ENCODE peak calls at places on chromosomes 4 and X, in four cellular contexts. N is IMR-90, O is endothelial cell of umbilical vein, L is K562. Q is an unnamed sample. For H3K4me1 and H3K9me1, the result is how much of the 10 kb centered on the place peaks cover.

GRCh38 chr4:113476800-113477199 is 284.7 kb downstream of the CAMK2D start:
- DNase-seq in N (peak), O (no peak), L (no peak), Q (peak)

GRCh38 chrX:110108381-110108796 is 105.5 kb downstream of the TMEM164 start:
- DNase-seq in N (peak), O (no peak), L (no peak), Q (no peak)

GRCh38 chrX:119606508-119607389 is 525 bp upstream of the NKRF start:
- DNase-seq in N (peak), O (no peak), L (no peak), Q (peak)

GRCh38 chr4:147596377-147596776 is 20.8 kb upstream of the TMEM184C start:
- DNase-seq in N (peak), O (peak), L (no peak), Q (no peak)

GRCh38 chrX:154123241-154124219 is 20.5 kb upstream of the OPN1LW start:
- DNase-seq in N (no peak), O (peak), L (peak), Q (no peak)

GRCh38 chr4:132991111-132991510 is 158.0 kb upstream of the PCDH10 start:
- DNase-seq in N (no peak), O (peak), L (no peak), Q (no peak)

GRCh38 chr4:48603366-48604003 is 113.4 kb downstream of the ZAR1 start:
- DNase-seq in N (no peak), O (no peak), L (no peak), Q (no peak)

GRCh38 chr4:173937871-173938270 is 345.6 kb downstream of the FBXO8 start:
- DNase-seq in N (no peak), O (no peak), L (no peak), Q (no peak)

GRCh38 chr4:176548571-176548970 is 228.8 kb downstream of the SPCS3 start:
- DNase-seq in N (peak), O (no peak), L (no peak), Q (no peak)

GRCh38 chrX:15416133-15416993 is 32.1 kb upstream of the VEGFD start:
- DNase-seq in N (no peak), O (no peak), L (no peak), Q (no peak)

GRCh38 chr4:159021597-159022385 is 81.1 kb upstream of the RAPGEF2 start:
- DNase-seq in N (no peak), O (no peak), L (no peak), Q (no peak)

GRCh38 chr4:142282870-142283431 is 563.1 kb downstream of the INPP4B start:
- DNase-seq in N (no peak), O (peak), L (no peak), Q (no peak)

GRCh38 chr4:78656968-78657445 is 105.4 kb downstream of the ANXA3 start:
- DNase-seq in N (no peak), O (peak), L (peak), Q (no peak)

GRCh38 chr4:27714073-27714472 is 853.4 kb downstream of the STIM2 start:
- DNase-seq in N (peak), O (no peak), L (no peak), Q (no peak)

GRCh38 chr4:127959794-127960193 is 5.2 kb downstream of the MFSD8 start:
- DNase-seq in N (peak), O (no peak), L (no peak), Q (no peak)

GRCh38 chr4:118981171-118981838 is 92.7 kb downstream of the SYNPO2 start:
- DNase-seq in N (peak), O (no peak), L (no peak), Q (no peak)

GRCh38 chr4:32485976-32486375 is 1765.8 kb downstream of the PCDH7 start:
- DNase-seq in N (no peak), O (no peak), L (no peak), Q (no peak)

GRCh38 chrX:123361371-123361770 is 177.3 kb downstream of the GRIA3 start:
- DNase-seq in N (no peak), O (no peak), L (no peak), Q (no peak)

GRCh38 chr4:48093949-48094550 is 40.0 kb downstream of the TXK start:
- DNase-seq in N (peak), O (peak), L (no peak), Q (peak)

GRCh38 chr4:20354120-20354519 is 102.4 kb downstream of the SLIT2 start:
- DNase-seq in N (no peak), O (no peak), L (no peak), Q (no peak)

GRCh38 chr4:123064390-123064789 is 142.0 kb upstream of the NUDT6 start:
- DNase-seq in N (peak), O (no peak), L (no peak), Q (peak)

GRCh38 chr4:182082910-182083309 is 160.3 kb upstream of the TENM3 start:
- DNase-seq in N (no peak), O (no peak), L (no peak), Q (no peak)

GRCh38 chrX:23334871-23335599 is 386 bp downstream of the PTCHD1 start:
- DNase-seq in N (no peak), O (no peak), L (no peak), Q (no peak)

GRCh38 chrX:12950851-12951589 is 23.9 kb upstream of the TMSB4X start:
- DNase-seq in N (no peak), O (no peak), L (peak), Q (no peak)

GRCh38 chr4:7212101-7212674 is 19.9 kb downstream of the SORCS2 start:
- DNase-seq in N (no peak), O (no peak), L (no peak), Q (no peak)

GRCh38 chrX:65635371-65635770 is 32.1 kb upstream of the MSN start:
- DNase-seq in N (no peak), O (no peak), L (no peak), Q (no peak)

GRCh38 chr4:21765810-21766407 is 182.7 kb downstream of the KCNIP4 start:
- DNase-seq in N (peak), O (peak), L (peak), Q (peak)

DNA sequence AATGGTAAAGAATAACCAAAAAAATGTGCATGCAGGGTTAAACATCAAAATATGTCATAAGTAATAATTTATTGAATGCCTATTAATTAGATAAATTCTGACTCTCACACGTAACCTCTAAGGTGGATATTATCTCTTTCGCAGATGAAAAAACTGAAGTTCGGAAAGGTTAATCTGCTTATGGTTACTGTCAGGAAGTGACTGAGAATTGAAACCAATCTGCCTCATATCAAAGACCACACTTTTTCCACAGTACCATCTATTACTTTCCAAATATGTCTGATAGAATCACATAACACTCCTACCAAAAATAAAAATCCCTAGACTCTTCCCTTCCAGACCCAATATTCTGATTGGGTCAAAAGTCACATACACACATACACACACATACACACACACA is 6.2 kb downstream of the CHIC2 start:
- DNase-seq in N (no peak), O (no peak), L (no peak), Q (no peak)
- H3K4me1 ChIP-seq in N (under half), O (under half), L (under half), Q (under half)

GRCh38 chr4:167020410-167020809 is 213.9 kb downstream of the SPOCK3 start:
- DNase-seq in N (no peak), O (peak), L (no peak), Q (no peak)

GRCh38 chr4:167014944-167015343 is 219.3 kb downstream of the SPOCK3 start:
- DNase-seq in N (no peak), O (no peak), L (no peak), Q (no peak)
- H3K9me1 ChIP-seq in N (under half), O (under half), L (under half), Q (under half)

DNA sequence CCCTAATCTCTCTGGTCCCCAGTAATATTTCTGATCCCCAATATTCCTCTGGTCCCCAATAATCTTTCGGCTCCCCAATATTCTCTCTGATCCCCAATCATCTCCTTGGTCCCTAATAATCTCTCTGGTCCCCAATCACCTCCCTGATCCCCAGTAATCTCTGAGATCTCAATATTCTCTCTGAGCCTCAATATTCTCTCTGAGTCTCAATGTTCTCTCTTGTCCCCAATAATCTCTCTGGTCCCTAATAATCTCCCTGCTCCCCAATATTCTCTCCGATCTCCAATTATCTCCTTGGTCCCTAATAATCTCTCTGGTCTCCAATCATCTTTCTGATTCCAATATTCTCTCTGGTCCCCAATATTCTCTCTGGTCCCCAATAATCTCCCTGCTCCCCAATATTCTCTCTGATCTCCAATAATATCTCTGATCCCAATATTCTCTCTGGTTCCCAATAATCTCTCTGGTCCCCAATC is 17.9 kb downstream of the P2RY8 start:
- DNase-seq in N (no peak), O (no peak), L (no peak), Q (no peak)
- H3K4me1 ChIP-seq in N (under half), O (under half), L (under half), Q (under half)

GRCh38 chr4:40619600-40619999 is 10.1 kb downstream of the RBM47 start:
- DNase-seq in N (no peak), O (no peak), L (no peak), Q (no peak)
- H3K9me1 ChIP-seq in N (under half), O (under half), L (under half), Q (under half)

GRCh38 chr4:1045595-1046201 is 34.3 kb downstream of the FGFRL1 start:
- DNase-seq in N (no peak), O (no peak), L (no peak), Q (no peak)
- H3K4me1 ChIP-seq in N (under half), O (under half), L (half or more), Q (under half)

DNA sequence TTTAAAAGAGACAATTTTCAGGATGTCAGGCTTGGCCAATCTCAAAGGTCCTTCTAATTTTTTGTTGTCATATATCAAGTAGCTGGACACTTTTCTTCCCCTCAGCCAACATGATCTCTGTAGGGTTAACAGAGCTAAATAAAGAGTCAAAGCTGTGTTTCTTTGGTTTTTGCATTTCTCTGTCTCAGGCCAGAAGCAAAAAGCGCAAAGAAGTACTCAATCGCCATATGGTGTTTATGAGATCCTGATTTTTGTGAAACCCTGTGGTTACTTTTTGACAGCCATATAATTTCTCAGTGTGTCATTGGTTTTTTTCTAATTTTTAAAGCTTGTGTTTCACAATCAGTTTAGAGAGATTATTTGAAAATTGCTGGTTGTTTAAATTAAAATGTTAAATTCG is 111.9 kb downstream of the MAPK10 start:
- DNase-seq in N (no peak), O (no peak), L (no peak), Q (no peak)
- H3K9me1 ChIP-seq in N (under half), O (under half), L (under half), Q (under half)

GRCh38 chr4:2478220-2478619 is 9.3 kb downstream of the RNF4 start:
- DNase-seq in N (no peak), O (no peak), L (no peak), Q (no peak)
- H3K4me1 ChIP-seq in N (under half), O (under half), L (under half), Q (under half)

GRCh38 chrX:30812326-30812725 is 76.7 kb downstream of the TAB3 start:
- DNase-seq in N (no peak), O (no peak), L (no peak), Q (no peak)
- H3K9me1 ChIP-seq in N (under half), O (under half), L (under half), Q (under half)

DNA sequence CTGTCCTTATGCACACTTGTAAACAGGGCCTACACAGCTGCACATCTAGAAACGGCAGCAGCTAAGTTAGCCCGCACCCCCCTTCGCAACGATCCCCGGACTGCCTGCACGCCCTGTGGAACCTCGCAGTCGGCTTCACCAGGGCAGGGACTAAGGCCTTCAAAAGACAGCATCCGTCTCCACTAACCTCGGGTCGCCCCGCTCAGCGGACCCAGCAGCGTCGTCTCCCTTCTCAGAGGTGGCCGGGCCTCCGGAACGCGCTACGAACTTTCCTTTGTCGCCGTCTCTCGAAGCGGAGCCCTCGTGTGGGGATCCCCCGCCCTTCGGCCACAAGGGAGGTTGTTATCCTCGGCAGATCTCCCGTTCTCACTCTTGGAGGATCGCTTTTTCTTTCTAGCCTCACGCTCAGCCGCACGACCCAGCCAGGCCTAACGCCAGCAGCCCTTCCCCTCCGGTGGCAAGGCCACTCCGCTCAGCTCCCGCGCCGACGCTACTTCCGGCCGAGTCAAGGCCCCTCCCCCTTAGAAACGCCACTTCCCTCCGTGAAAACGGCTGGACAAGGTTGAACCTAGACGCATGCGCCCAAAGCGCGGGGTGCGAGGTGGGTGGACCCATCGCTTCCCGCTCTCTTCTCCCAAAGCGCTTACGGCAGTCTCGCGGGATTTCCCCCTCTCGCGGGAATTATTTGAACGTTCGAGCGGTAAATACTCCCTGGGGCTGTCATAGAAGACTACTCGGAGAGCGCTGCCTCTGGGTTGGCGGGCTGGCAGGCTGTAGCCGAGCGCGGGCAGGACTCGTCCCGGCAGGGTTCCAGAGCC is at the start of the genes DCAF16 and NCAPG:
- DNase-seq in N (peak), O (peak), L (peak), Q (peak)
- H3K4me1 ChIP-seq in N (under half), O (under half), L (under half), Q (under half)

DNA sequence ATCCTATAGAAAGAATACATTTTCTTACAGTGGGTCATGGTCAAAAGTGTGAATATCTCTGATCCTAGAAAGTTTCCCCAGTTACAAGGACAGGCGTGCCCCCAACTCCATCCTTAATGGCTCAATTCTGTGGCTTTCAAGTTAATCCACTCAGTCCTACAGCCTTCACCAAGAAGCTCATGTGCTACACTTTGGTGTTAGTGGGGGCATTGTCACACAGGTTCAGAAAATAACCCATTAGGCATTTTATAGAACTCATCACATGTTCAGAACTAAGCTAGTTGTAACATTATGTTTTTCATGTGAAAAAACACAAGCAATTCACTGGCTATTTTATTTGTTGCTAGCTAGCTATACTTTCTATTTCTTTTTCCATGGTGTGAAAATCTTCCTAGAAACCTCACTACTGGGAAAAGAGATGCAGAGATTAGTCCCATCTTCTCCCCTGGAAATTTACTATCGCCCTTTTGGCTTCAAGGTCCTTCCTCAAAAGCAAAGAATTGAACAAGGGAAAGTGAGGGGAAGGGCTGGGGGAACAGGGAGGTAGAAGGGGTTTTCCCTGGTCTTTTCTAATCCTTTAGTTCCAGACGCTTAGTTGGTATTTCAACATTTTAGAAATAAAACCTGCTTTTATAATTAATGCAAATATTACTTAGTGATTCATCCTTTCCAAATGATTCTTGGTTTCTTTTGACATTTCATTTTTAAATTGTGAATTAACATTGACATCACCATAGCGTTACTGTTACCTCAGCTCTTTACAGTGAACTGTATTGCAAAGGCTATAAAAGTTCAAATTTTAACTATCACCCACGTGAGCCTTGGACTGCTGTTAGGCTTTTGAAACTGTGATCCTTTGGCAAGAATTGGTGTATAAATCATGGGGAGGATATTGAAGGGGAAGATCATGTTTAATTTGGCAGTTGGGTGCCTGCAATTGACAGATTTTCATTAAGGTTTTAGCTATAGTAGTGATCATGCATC is 20.7 kb downstream of the NFKB1 start:
- DNase-seq in N (no peak), O (no peak), L (no peak), Q (no peak)
- H3K9me1 ChIP-seq in N (under half), O (under half), L (under half), Q (under half)

Q was measured in keratinocyte.